ENCODE peak calls at places on chromosomes 3 and 15, in five cellular contexts. One of them, this sample, is unnamed.
A peak's percentile ranks its signal among the peaks of the same experiment; 100 is the strongest.

GRCh38 chr15:29687204-29687768 is 135.0 kb downstream of the TJP1 start:
- DNase-seq in RCC 7860: no peak
- DNase-seq in RPMI7951: no peak
- DNase-seq in Panc1: no peak
- DNase-seq in hypothalamus: no peak
- DNase-seq in this sample: no peak

GRCh38 chr15:78685157-78685830 is 44.3 kb upstream of the CHRNB4 start:
- DNase-seq in RPMI7951: no peak
- DNase-seq in Panc1: no peak
- DNase-seq in hypothalamus: no peak
- DNase-seq in RCC 7860: no peak
- DNase-seq in this sample: no peak

GRCh38 chr3:123749716-123750115 is 134.4 kb downstream of the MYLK start:
- DNase-seq in Panc1: no peak
- DNase-seq in RCC 7860: peak; percentile 91
- DNase-seq in hypothalamus: no peak
- DNase-seq in RPMI7951: peak; percentile 87
- DNase-seq in this sample: peak; percentile 95

GRCh38 chr3:120875989-120876388 is 32.0 kb upstream of the STXBP5L start:
- DNase-seq in hypothalamus: no peak
- DNase-seq in RPMI7951: no peak
- DNase-seq in Panc1: no peak
- DNase-seq in RCC 7860: no peak
- DNase-seq in this sample: no peak

GRCh38 chr15:90388462-90389182 is 580 bp downstream of the IQGAP1 start:
- DNase-seq in hypothalamus: peak; percentile 27
- DNase-seq in RCC 7860: peak; percentile 42
- DNase-seq in RPMI7951: peak; percentile 74
- DNase-seq in Panc1: no peak
- DNase-seq in this sample: no peak

GRCh38 chr3:14126017-14126902 is 1.4 kb downstream of the TMEM43 start:
- DNase-seq in RCC 7860: no peak
- DNase-seq in RPMI7951: no peak
- DNase-seq in hypothalamus: no peak
- DNase-seq in Panc1: no peak
- DNase-seq in this sample: no peak

GRCh38 chr3:10288575-10288960 is 4.2 kb downstream of the GHRL start:
- DNase-seq in RPMI7951: no peak
- DNase-seq in Panc1: no peak
- DNase-seq in RCC 7860: no peak
- DNase-seq in hypothalamus: no peak
- DNase-seq in this sample: no peak

GRCh38 chr3:129021140-129021551 is 20.0 kb downstream of the EFCC1 start:
- DNase-seq in Panc1: no peak
- DNase-seq in hypothalamus: no peak
- DNase-seq in RPMI7951: peak; percentile 41
- DNase-seq in RCC 7860: no peak
- DNase-seq in this sample: no peak

GRCh38 chr15:77527164-77527778 is 105.4 kb downstream of the LINGO1 start:
- DNase-seq in RPMI7951: peak; percentile 39
- DNase-seq in hypothalamus: no peak
- DNase-seq in RCC 7860: no peak
- DNase-seq in Panc1: no peak
- DNase-seq in this sample: no peak

GRCh38 chr3:150133293-150133692 is 162.6 kb upstream of the PFN2 start:
- DNase-seq in RCC 7860: no peak
- DNase-seq in Panc1: no peak
- DNase-seq in RPMI7951: no peak
- DNase-seq in hypothalamus: no peak
- DNase-seq in this sample: no peak

GRCh38 chr3:119794971-119795612 is 13.2 kb downstream of the NR1I2 start:
- DNase-seq in hypothalamus: no peak
- DNase-seq in Panc1: no peak
- DNase-seq in RPMI7951: peak; percentile 58
- DNase-seq in RCC 7860: peak; percentile 68
- DNase-seq in this sample: no peak

GRCh38 chr3:149343951-149344350 is 10.5 kb upstream of the TM4SF18 start:
- DNase-seq in Panc1: no peak
- DNase-seq in RCC 7860: no peak
- DNase-seq in hypothalamus: no peak
- DNase-seq in RPMI7951: peak; percentile 35
- DNase-seq in this sample: no peak

GRCh38 chr15:71056111-71056510 is 59.2 kb upstream of the THSD4 start:
- DNase-seq in hypothalamus: no peak
- DNase-seq in RCC 7860: no peak
- DNase-seq in Panc1: no peak
- DNase-seq in RPMI7951: no peak
- DNase-seq in this sample: no peak

GRCh38 chr3:16508591-16508995 is 4.9 kb downstream of the RFTN1 start:
- DNase-seq in hypothalamus: no peak
- DNase-seq in Panc1: no peak
- DNase-seq in RCC 7860: no peak
- DNase-seq in RPMI7951: peak; percentile 59
- DNase-seq in this sample: no peak

GRCh38 chr15:94306700-94307650 is 75.6 kb downstream of the MCTP2 start:
- DNase-seq in Panc1: no peak
- DNase-seq in RCC 7860: peak; percentile 70
- DNase-seq in hypothalamus: no peak
- DNase-seq in RPMI7951: peak; percentile 75
- DNase-seq in this sample: peak; percentile 80

GRCh38 chr15:81264072-81264857 is 59.7 kb downstream of the STARD5 start:
- DNase-seq in hypothalamus: no peak
- DNase-seq in RCC 7860: no peak
- DNase-seq in RPMI7951: peak; percentile 55
- DNase-seq in Panc1: no peak
- DNase-seq in this sample: no peak

GRCh38 chr3:77041756-77042155 is 1.9 kb downstream of the ROBO2 start:
- DNase-seq in RPMI7951: no peak
- DNase-seq in hypothalamus: no peak
- DNase-seq in Panc1: no peak
- DNase-seq in RCC 7860: no peak
- DNase-seq in this sample: no peak

GRCh38 chr3:129650256-129650872 is 43.9 kb upstream of the PLXND1 start:
- DNase-seq in RPMI7951: peak; percentile 71
- DNase-seq in hypothalamus: peak; percentile 67
- DNase-seq in Panc1: peak; percentile 52
- DNase-seq in RCC 7860: peak; percentile 42
- DNase-seq in this sample: no peak

GRCh38 chr15:57198654-57199241 is 177.6 kb upstream of the CGNL1 start:
- DNase-seq in hypothalamus: no peak
- DNase-seq in RCC 7860: no peak
- DNase-seq in Panc1: no peak
- DNase-seq in RPMI7951: no peak
- DNase-seq in this sample: no peak

GRCh38 chr3:165491487-165491886 is 295.3 kb upstream of the SLITRK3 start:
- DNase-seq in hypothalamus: no peak
- DNase-seq in RPMI7951: no peak
- DNase-seq in RCC 7860: no peak
- DNase-seq in Panc1: no peak
- DNase-seq in this sample: no peak